ENCODE peak calls at places on chromosomes 5 and 9, in four cellular contexts. L is K562, I is HepG2, Z is GM12878. F is an unnamed sample.

GRCh38 chr5:125914471-125914870 is 508.7 kb upstream of the GRAMD2B start:
- DNase-seq in L (no peak), I (no peak), Z (no peak), F (no peak)

GRCh38 chr5:36897616-36898015 is 21.0 kb downstream of the NIPBL start:
- DNase-seq in L (no peak), I (no peak), Z (no peak), F (no peak)

GRCh38 chr5:137304227-137304874 is 194.8 kb downstream of the SPOCK1 start:
- DNase-seq in L (no peak), I (no peak), Z (no peak), F (no peak)

GRCh38 chr5:76230711-76231285 is 147.6 kb downstream of the SV2C start:
- DNase-seq in L (no peak), I (peak), Z (no peak), F (no peak)

GRCh38 chr5:11182441-11183080 is 421.5 kb upstream of the DAP start:
- DNase-seq in L (peak), I (peak), Z (no peak), F (peak)

GRCh38 chr5:180456792-180457191 is 37.4 kb upstream of the CNOT6 start:
- DNase-seq in L (no peak), I (no peak), Z (no peak), F (no peak)

GRCh38 chr9:132210472-132211145 is 48.8 kb downstream of the NTNG2 start:
- DNase-seq in L (no peak), I (no peak), Z (no peak), F (no peak)

GRCh38 chr5:109451161-109451560 is 41.4 kb upstream of the PJA2 start:
- DNase-seq in L (no peak), I (no peak), Z (no peak), F (no peak)

GRCh38 chr5:36777105-36777757 is 99.3 kb upstream of the NIPBL start:
- DNase-seq in L (peak), I (peak), Z (no peak), F (peak)

GRCh38 chr9:134544388-134545212 is 97.0 kb upstream of the COL5A1 start:
- DNase-seq in L (no peak), I (peak), Z (no peak), F (no peak)

GRCh38 chr5:146043722-146044121 is 61.7 kb downstream of the PLAC8L1 start:
- DNase-seq in L (no peak), I (no peak), Z (no peak), F (no peak)
- TF ChIP-seq TARDBP in L (no peak), I (no peak), Z (no peak), F (no peak)

DNA sequence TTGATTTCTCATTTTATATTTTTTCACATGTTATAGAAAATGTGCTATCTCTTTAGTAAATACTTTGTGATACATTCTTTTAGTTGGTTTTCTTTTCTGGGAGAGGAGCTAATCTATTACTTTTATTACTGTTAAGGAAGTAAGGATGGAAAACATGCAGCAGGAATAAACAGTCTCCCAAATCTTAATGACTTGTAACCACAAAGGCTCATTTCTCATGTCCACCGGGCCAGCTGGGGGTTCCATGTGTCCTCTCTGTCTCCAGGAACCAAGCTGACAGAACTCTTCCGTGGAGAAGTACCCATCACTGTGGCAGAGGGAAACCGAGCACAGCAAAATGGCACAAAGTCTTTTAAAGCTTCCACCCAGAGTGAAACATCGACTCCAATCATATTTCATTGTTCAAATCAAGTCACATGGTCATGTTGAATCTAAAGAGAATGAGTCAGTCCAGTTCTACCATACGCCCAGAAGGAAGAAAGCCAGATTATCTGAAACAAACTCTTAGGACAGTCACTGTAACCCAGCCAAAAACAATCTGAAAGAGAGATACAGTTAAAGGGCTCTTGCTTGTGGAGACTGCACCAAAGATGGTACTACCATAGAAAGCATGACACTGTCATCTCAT is 97.1 kb upstream of the CDH6 start:
- DNase-seq in L (no peak), I (no peak), Z (no peak), F (no peak)
- TF ChIP-seq BHLHE40 in L (no peak), I (no peak), Z (no peak), F (no peak)

DNA sequence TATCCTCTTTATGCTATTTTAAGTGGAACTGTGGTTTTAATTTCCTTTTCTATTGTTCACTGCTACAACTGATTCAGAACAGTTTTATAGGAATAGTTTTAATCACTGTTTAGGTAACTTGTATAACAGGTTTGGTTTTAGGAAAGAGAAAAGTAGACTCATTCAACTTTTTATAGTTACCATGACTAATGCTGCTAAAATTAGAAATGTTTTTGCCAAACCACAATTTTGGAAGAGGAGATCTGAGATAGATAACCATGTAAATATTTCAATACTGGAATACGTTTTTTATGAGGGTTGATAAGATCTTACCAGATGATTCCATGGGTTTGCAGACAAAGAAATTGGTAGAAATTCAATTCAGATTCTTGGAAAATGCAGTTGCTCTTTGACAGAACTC is 404.6 kb upstream of the ARRDC3 start:
- DNase-seq in L (no peak), I (no peak), Z (no peak), F (no peak)
- TF ChIP-seq TARDBP in L (no peak), I (no peak), Z (no peak), F (no peak)

DNA sequence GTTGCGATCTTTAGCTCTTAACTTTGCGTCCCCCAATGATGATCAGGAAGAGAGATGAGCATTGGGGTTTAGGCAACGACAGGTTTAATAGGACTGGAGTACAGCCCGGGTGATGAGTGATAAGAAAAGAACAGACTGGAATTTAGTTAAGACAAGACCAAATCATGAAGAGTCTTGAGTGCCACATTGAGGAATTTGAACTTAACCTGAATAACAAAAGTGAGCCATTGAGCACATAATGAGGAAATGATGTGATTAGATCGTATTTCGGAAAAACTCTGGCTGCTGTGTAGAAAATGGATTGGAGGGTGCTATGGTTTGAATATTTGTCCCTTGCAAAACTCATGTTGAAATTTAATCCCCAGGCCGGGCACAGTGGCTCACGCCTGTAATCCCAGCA is 83.2 kb upstream of the MELK start:
- DNase-seq in L (no peak), I (no peak), Z (no peak), F (no peak)
- TF ChIP-seq BHLHE40 in L (no peak), I (no peak), Z (no peak), F (no peak)

GRCh38 chr9:121363586-121363961 is 6.5 kb downstream of the STOM start:
- DNase-seq in L (no peak), I (no peak), Z (no peak), F (no peak)
- TF ChIP-seq TARDBP in L (no peak), I (no peak), Z (no peak), F (no peak)

GRCh38 chr5:138439537-138440225 is 824 bp downstream of the REEP2 start:
- DNase-seq in L (peak), I (no peak), Z (no peak), F (no peak)
- TF ChIP-seq BHLHE40 in L (no peak), I (no peak), Z (no peak), F (no peak)

GRCh38 chr5:7705261-7705660 is 145.7 kb downstream of the CFAP90 start:
- DNase-seq in L (no peak), I (no peak), Z (no peak), F (no peak)
- TF ChIP-seq TARDBP in L (no peak), I (no peak), Z (no peak), F (no peak)